ENCODE peak calls at places on chromosome 14, in four cellular contexts. D, F, W and N are unnamed samples.

GRCh38 chr14:100408350-100409015 is 85.3 kb downstream of the SLC25A47 start:
- DNase-seq in F (no peak), W (no peak), D (no peak), N (no peak)

GRCh38 chr14:90188588-90188987 is 67.8 kb upstream of the PSMC1 start:
- DNase-seq in F (no peak), W (no peak), D (no peak), N (no peak)

GRCh38 chr14:104633276-104633861 is 28.8 kb upstream of the TMEM179 start:
- DNase-seq in D (no peak), F (no peak), W (no peak), N (no peak)

GRCh38 chr14:34593740-34594375 is 36.1 kb downstream of the SNX6 start:
- DNase-seq in D (no peak), W (no peak), F (peak), N (no peak)

GRCh38 chr14:84390010-84390409 is 1139.9 kb upstream of the FLRT2 start:
- DNase-seq in W (no peak), F (no peak), D (no peak), N (no peak)

GRCh38 chr14:97407701-97408407 is 610.7 kb downstream of the VRK1 start:
- DNase-seq in F (no peak), W (peak), D (no peak), N (no peak)

GRCh38 chr14:103056322-103057027 is 874 bp downstream of the CDC42BPB start:
- DNase-seq in F (no peak), W (peak), D (no peak), N (peak)

GRCh38 chr14:105745433-105746123 is 219.2 kb downstream of the TMEM121 start:
- DNase-seq in F (no peak), W (no peak), D (no peak), N (no peak)

GRCh38 chr14:26204954-26205479 is 392.8 kb downstream of the NOVA1 start:
- DNase-seq in F (no peak), W (no peak), D (peak), N (no peak)

GRCh38 chr14:96649327-96649601 is 147.1 kb downstream of the PAPOLA start:
- DNase-seq in F (no peak), D (no peak), W (no peak), N (no peak)

GRCh38 chr14:24710403-24711063 is 76.5 kb upstream of the GZMB start:
- DNase-seq in F (peak), D (peak), W (peak), N (peak)

GRCh38 chr14:22887260-22887989 is 4.4 kb downstream of the REM2 start:
- DNase-seq in W (peak), F (no peak), D (peak), N (no peak)

GRCh38 chr14:35992816-35993511 is 166.8 kb downstream of the BRMS1L start:
- DNase-seq in D (no peak), W (no peak), F (no peak), N (no peak)

GRCh38 chr14:93318927-93319326 is 13.9 kb downstream of the BTBD7 start:
- DNase-seq in W (no peak), D (no peak), F (no peak), N (no peak)

GRCh38 chr14:77278461-77279230 is 7.6 kb upstream of the NGB start:
- DNase-seq in W (no peak), F (no peak), D (no peak), N (no peak)

GRCh38 chr14:53501361-53502320 is 348.5 kb upstream of the DDHD1 start:
- DNase-seq in D (no peak), F (no peak), W (no peak), N (no peak)

GRCh38 chr14:23610090-23610814 is 25.9 kb upstream of the DHRS2 start:
- DNase-seq in W (peak), F (no peak), D (no peak), N (no peak)

GRCh38 chr14:101022121-101022520 is 118.6 kb upstream of the RTL1 start:
- DNase-seq in W (no peak), D (no peak), F (no peak), N (no peak)

GRCh38 chr14:29035129-29035528 is 268.5 kb downstream of the FOXG1 start:
- DNase-seq in D (no peak), W (no peak), F (no peak), N (no peak)

GRCh38 chr14:51507556-51508511 is 143.9 kb upstream of the FRMD6 start:
- DNase-seq in W (no peak), F (no peak), D (no peak), N (no peak)

GRCh38 chr14:30369531-30370180 is 189.3 kb upstream of the G2E3 start:
- DNase-seq in W (no peak), D (no peak), F (no peak), N (no peak)

GRCh38 chr14:102733326-102733725 is 43.9 kb upstream of the TRAF3 start:
- DNase-seq in W (no peak), D (no peak), F (no peak), N (no peak)

GRCh38 chr14:64919618-64920017 is 5.4 kb downstream of the CHURC1 start:
- DNase-seq in F (no peak), W (no peak), D (no peak), N (no peak)

GRCh38 chr14:100771121-100771800 is 44.6 kb downstream of the DLK1 start:
- DNase-seq in W (no peak), F (no peak), D (no peak), N (no peak)

GRCh38 chr14:37062191-37062803 is 110.1 kb downstream of the SLC25A21 start:
- DNase-seq in W (no peak), F (no peak), D (no peak), N (no peak)

GRCh38 chr14:37197421-37198272 is at the start of gene MIPOL1:
- DNase-seq in W (peak), D (peak), F (no peak), N (peak)

GRCh38 chr14:93984987-93985410 is 8.6 kb upstream of the ASB2 start:
- DNase-seq in D (peak), W (no peak), F (peak), N (peak)

GRCh38 chr14:67269338-67270060 is 28.3 kb downstream of the PALS1 start:
- DNase-seq in W (no peak), F (no peak), D (peak), N (no peak)

GRCh38 chr14:29310757-29311156 is 544.2 kb downstream of the FOXG1 start:
- DNase-seq in F (peak), D (no peak), W (no peak), N (no peak)

GRCh38 chr14:92883066-92883465 is 39.9 kb upstream of the CHGA start:
- DNase-seq in W (no peak), F (no peak), D (no peak), N (no peak)

GRCh38 chr14:55294603-55295002 is 23.4 kb downstream of the FBXO34 start:
- DNase-seq in F (no peak), D (no peak), W (no peak), N (no peak)